ENCODE peak calls at places on chromosomes 5 and 9, in five cellular contexts. N, P, G, T and J are unnamed samples. For H3K4me1, the result is how much of the 10 kb centered on the place peaks cover.

GRCh38 chr5:94254214-94254613 is 364.2 kb downstream of the KIAA0825 start:
- DNase-seq in P (no peak), N (no peak), T (no peak), G (no peak), J (no peak)

GRCh38 chr9:19036611-19037010 is 3.6 kb upstream of the SAXO1 start:
- DNase-seq in P (no peak), T (no peak), G (no peak), N (no peak), J (no peak)

GRCh38 chr9:70412678-70413426 is 1.6 kb downstream of the KLF9 start:
- DNase-seq in T (peak), G (peak), P (peak), N (peak), J (peak)

GRCh38 chr5:171494452-171495121 is 75.1 kb downstream of the FGF18 start:
- DNase-seq in N (no peak), G (peak), T (peak), P (peak), J (no peak)

GRCh38 chr9:5787759-5788329 is 45.1 kb downstream of the ERMP1 start:
- DNase-seq in P (no peak), T (no peak), G (no peak), N (no peak), J (no peak)

GRCh38 chr9:31745886-31746285 is 638.6 kb upstream of the ACO1 start:
- DNase-seq in T (no peak), G (no peak), P (no peak), N (no peak), J (no peak)

GRCh38 chr9:96122756-96123155 is 179.2 kb downstream of the HSD17B3 start:
- DNase-seq in N (no peak), P (peak), T (no peak), G (no peak), J (no peak)

GRCh38 chr5:178264044-178264443 is 31.4 kb upstream of the PHYKPL start:
- DNase-seq in N (no peak), T (no peak), G (no peak), P (no peak), J (no peak)

GRCh38 chr5:18745591-18745987 is 1111.3 kb downstream of the TAF11L14 start:
- DNase-seq in P (no peak), T (no peak), N (no peak), G (peak), J (no peak)

GRCh38 chr9:92747459-92748232 is 17.0 kb downstream of the BICD2 start:
- DNase-seq in N (no peak), T (peak), P (peak), G (no peak), J (no peak)

GRCh38 chr9:112380771-112381181 is 868 bp downstream of the HSDL2 start:
- DNase-seq in T (no peak), P (peak), N (peak), G (no peak), J (no peak)

GRCh38 chr9:93574900-93575705 is 1.3 kb upstream of the PHF2 start:
- DNase-seq in N (no peak), T (peak), P (no peak), G (no peak), J (no peak)

GRCh38 chr5:81850932-81851331 is 100.0 kb upstream of the SSBP2 start:
- DNase-seq in G (no peak), T (no peak), N (no peak), P (no peak), J (no peak)

GRCh38 chr5:28926422-28926821 is 1888.0 kb upstream of the CDH9 start:
- DNase-seq in T (no peak), P (no peak), G (no peak), N (no peak), J (no peak)

GRCh38 chr9:127489471-127490115 is 38.3 kb downstream of the LRSAM1 start:
- DNase-seq in G (no peak), T (no peak), N (no peak), P (no peak), J (no peak)

GRCh38 chr9:136543280-136543679 is 2.6 kb downstream of the NOTCH1 start:
- DNase-seq in N (no peak), T (no peak), P (no peak), G (no peak), J (no peak)

GRCh38 chr5:127029513-127030258 is 672 bp downstream of the MARCHF3 start:
- DNase-seq in N (peak), G (peak), P (peak), T (peak), J (peak)

GRCh38 chr5:8879248-8879647 is 666.6 kb downstream of the SEMA5A start:
- DNase-seq in P (no peak), G (no peak), T (no peak), N (no peak), J (no peak)

GRCh38 chr5:30581198-30581925 is 612.1 kb upstream of the CDH6 start:
- DNase-seq in N (no peak), P (peak), T (no peak), G (no peak), J (no peak)

GRCh38 chr9:93143830-93144530 is 9.9 kb upstream of the NINJ1 start:
- DNase-seq in G (no peak), N (peak), T (no peak), P (no peak), J (peak)

GRCh38 chr5:148615644-148616283 is 38.6 kb downstream of the HTR4 start:
- DNase-seq in N (no peak), G (no peak), T (no peak), P (peak), J (no peak)

GRCh38 chr5:177428574-177429217 is 2.2 kb downstream of the GRK6 start:
- DNase-seq in T (no peak), P (no peak), N (no peak), G (no peak), J (no peak)

GRCh38 chr9:25350011-25350410 is 328.2 kb downstream of the TUSC1 start:
- DNase-seq in P (no peak), G (no peak), N (no peak), T (no peak), J (no peak)

GRCh38 chr9:130912932-130913598 is 16.5 kb upstream of the QRFP start:
- DNase-seq in G (no peak), T (no peak), N (no peak), P (peak), J (no peak)

GRCh38 chr5:6379246-6379645 is 899 bp upstream of the MED10 start:
- DNase-seq in P (no peak), N (no peak), T (no peak), G (no peak), J (no peak)

GRCh38 chr9:27117489-27118135 is 8.6 kb downstream of the TEK start:
- DNase-seq in T (peak), G (peak), P (peak), N (no peak), J (no peak)

GRCh38 chr5:65101706-65102105 is 333.0 kb downstream of the CWC27 start:
- DNase-seq in N (no peak), P (no peak), T (no peak), G (no peak), J (no peak)

GRCh38 chr5:61167382-61167781 is 5.1 kb upstream of the SMIM15 start:
- DNase-seq in G (no peak), P (peak), T (no peak), N (no peak), J (no peak)

GRCh38 chr9:29830815-29831214 is 2257.5 kb upstream of the C9orf72 start:
- DNase-seq in P (peak), G (no peak), T (no peak), N (no peak), J (no peak)

GRCh38 chr9:98316445-98317133 is 61.1 kb upstream of the TBC1D2 start:
- DNase-seq in P (no peak), G (no peak), N (no peak), T (no peak), J (no peak)

GRCh38 chr9:115966660-115967059 is 186.9 kb upstream of the PAPPA start:
- DNase-seq in N (no peak), P (no peak), T (no peak), G (no peak), J (no peak)

GRCh38 chr5:60295423-60295822 is 401.9 kb upstream of the PDE4D start:
- DNase-seq in P (peak), N (no peak), G (no peak), T (no peak), J (no peak)

GRCh38 chr5:45796959-45797553 is 100.9 kb upstream of the HCN1 start:
- DNase-seq in T (no peak), P (no peak), G (no peak), N (no peak), J (no peak)

GRCh38 chr5:72355706-72356299 is 35.6 kb downstream of the PTCD2 start:
- DNase-seq in P (peak), G (no peak), N (no peak), T (no peak), J (no peak)

GRCh38 chr5:98510111-98510510 is 263.4 kb upstream of the RGMB start:
- DNase-seq in P (peak), T (no peak), N (no peak), G (no peak), J (no peak)

GRCh38 chr9:107983191-107983603 is 493.6 kb upstream of the KLF4 start:
- DNase-seq in G (no peak), P (peak), T (no peak), N (no peak), J (no peak)

GRCh38 chr9:126412945-126413344 is 86.3 kb downstream of the MVB12B start:
- DNase-seq in N (no peak), P (no peak), T (no peak), G (no peak), J (no peak)

GRCh38 chr9:126413470-126414051 is 86.9 kb downstream of the MVB12B start:
- DNase-seq in G (no peak), N (no peak), T (no peak), P (no peak), J (no peak)

GRCh38 chr9:126410229-126410628 is 83.6 kb downstream of the MVB12B start:
- DNase-seq in P (no peak), N (no peak), G (no peak), T (no peak), J (no peak)

GRCh38 chr9:126411225-126411947 is 84.8 kb downstream of the MVB12B start:
- DNase-seq in T (no peak), G (no peak), P (peak), N (peak), J (peak)

DNA sequence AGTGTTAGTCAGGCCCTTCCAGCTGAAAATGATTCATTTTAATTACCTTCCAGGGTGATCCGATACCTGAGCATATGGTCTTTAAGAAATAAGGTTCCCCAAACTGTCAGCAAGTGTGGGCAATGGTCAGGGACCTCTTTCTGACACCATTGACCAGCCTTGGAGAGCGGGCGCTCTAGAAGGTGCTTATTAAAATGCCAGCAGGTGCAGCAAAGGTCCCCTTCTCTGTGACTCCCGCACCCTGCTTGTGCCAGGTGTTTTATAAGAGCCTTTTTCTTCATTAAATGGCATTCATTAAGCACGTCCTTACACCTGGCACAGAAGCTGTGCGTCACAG is 85.3 kb downstream of the MVB12B start:
- DNase-seq in G (no peak), T (no peak), P (no peak), N (no peak), J (no peak)
- H3K4me1 ChIP-seq in G (under half), T (under half), P (under half), N (under half), J (under half)

GRCh38 chr5:159156426-159156835 is 52.9 kb downstream of the RNF145 start:
- DNase-seq in T (no peak), N (no peak), G (no peak), P (no peak), J (no peak)

GRCh38 chr5:159161361-159162214 is 47.8 kb downstream of the RNF145 start:
- DNase-seq in G (no peak), P (peak), T (no peak), N (no peak), J (no peak)

GRCh38 chr5:159156839-159157238 is 52.5 kb downstream of the RNF145 start:
- DNase-seq in N (peak), P (peak), T (no peak), G (no peak), J (peak)

GRCh38 chr5:159157552-159157951 is 51.8 kb downstream of the RNF145 start:
- DNase-seq in T (no peak), G (no peak), N (no peak), P (no peak), J (no peak)

DNA sequence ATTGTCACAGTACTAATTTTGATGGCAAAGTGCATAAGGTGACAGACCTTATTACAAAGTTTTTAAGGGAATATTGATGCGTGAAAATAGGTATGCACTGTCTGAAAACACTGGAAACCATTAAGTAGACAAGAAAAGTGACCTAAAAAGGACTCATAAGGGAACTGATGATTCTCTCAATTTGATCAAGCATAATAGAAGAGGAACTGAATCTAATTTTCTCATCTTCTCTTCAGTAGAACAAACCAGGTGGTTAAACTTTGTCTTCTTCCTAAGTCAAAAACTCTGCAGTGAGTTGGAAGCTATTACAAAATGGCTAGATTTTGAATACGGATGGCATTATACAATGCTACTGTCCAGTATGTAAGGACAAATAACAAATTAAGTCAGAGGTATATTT is 53.4 kb downstream of the RNF145 start:
- DNase-seq in T (no peak), N (no peak), G (no peak), P (no peak), J (no peak)
- H3K4me3 ChIP-seq in T (no peak), N (no peak), G (no peak), P (no peak), J (no peak)

DNA sequence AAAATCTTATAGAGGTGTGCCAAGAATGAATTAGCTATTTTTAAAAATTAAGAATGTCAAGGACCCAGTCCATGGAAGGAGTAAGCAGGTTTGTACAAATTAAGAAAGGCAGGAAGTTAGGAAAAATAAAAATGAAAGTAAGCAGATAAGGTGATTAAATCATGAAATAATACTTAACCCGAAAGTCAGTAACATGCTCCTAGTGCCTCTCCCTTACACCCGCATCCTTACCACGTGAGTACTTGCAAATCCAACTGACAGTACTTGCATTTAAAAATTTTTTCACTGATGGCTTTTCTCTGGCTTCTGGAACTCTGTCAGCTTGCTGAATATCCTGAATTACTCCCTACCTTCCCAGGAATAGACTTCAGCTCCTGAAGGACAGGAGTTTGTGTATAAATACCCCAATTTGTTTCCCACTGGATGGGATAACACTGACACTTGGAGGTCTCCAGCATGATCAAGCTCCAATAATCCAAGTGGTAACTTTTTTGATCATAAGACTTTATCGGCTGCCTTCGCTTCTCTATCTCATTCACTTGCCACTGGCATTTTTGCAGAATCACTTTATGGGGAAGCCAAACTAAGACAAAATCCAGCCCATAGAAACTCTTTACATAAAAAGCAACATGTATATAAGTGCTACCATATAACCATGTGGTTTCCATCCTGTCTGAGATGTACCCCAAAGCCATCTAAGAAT is 41.6 kb upstream of the RICTOR start:
- DNase-seq in T (no peak), P (no peak), N (no peak), G (no peak), J (no peak)
- H3K4me1 ChIP-seq in T (under half), P (under half), N (under half), G (under half), J (under half)

GRCh38 chr9:111068816-111069215 is 30.5 kb upstream of the LPAR1 start:
- DNase-seq in G (no peak), N (no peak), T (no peak), P (no peak), J (no peak)

GRCh38 chr9:111066427-111066826 is 28.2 kb upstream of the LPAR1 start:
- DNase-seq in N (no peak), T (no peak), G (no peak), P (no peak), J (no peak)

GRCh38 chr9:111067472-111067871 is 29.2 kb upstream of the LPAR1 start:
- DNase-seq in T (no peak), N (no peak), G (no peak), P (no peak), J (no peak)

GRCh38 chr9:111064160-111064733 is 26.0 kb upstream of the LPAR1 start:
- DNase-seq in G (no peak), N (no peak), T (no peak), P (no peak), J (no peak)

DNA sequence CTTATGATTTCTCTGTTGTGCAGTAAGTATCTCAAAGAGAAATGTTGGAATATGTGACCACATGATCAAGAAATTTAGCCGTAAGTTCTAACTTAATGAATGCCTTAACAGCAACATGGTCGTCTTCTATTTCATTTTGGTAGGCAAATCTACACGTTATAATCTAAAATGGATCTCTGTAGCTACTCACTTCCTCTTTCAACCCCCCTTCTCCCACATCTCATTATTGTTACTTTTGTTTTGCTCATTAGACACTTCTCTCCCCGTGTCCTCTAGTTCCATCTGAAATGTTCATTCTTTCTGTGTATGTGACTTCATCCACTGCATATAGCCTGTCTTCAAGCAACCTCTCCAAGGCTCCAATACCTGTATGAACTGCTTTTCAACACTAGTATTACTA is 27.1 kb upstream of the LPAR1 start:
- DNase-seq in T (no peak), P (no peak), G (no peak), N (no peak), J (no peak)
- H3K4me3 ChIP-seq in T (no peak), P (no peak), G (no peak), N (no peak), J (no peak)

DNA sequence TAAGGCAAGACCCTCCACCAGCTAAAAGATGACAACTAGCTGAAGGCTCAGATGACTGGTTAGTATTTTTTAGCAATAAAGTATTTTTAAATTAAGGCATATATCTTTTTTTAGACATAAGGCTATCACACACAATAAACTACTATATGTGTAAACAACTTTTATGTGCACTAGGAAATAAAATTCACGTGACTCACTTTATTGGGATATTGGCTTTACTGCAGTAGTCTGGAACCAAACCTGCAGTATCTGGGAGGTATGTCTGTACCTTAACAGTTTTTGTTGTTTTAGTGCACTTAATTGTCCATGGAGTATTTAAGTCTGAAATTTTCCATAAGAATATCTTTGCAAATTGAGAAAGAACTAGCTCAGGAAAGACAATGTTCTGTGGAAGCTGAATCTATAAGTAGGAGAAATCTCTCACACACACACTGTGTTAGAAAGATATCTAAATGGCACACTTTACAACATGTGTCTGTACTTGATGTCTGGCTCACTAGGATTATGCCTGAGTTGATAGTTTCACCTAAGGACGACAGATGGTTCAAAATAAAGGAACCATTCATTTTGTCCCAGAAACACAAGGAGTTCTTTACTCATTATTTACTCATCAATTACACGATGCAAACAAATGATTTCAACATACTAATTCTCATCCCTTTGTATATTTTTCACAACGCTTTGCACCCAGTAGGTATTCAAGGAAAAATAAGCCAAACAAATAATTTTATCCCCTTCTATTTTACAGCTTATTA is 4.6 kb downstream of the RAPGEF6 start:
- DNase-seq in N (no peak), G (no peak), T (no peak), P (no peak), J (no peak)
- H3K4me1 ChIP-seq in N (half or more), G (under half), T (under half), P (under half), J (half or more)

DNA sequence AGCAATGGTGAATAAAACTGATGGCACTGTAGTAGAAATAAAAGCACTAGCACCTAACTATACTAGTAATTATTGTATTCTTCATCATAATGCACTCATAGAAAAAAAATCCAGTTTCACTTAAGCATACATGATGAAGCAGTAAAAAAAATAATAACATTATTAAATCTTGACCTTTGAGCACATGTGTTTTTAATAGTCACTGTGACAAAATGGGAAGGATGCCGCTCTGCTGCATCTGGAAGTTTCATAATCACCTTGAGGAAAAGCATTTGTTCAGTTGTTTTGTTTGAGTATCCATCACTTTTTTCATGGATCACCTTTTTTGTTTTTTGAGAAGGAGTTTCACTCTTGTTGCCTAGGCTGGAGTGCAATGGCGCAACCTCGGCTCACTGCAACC is 13.2 kb downstream of the OR2K2 start:
- DNase-seq in T (no peak), P (no peak), G (no peak), N (no peak), J (no peak)
- H3K4me3 ChIP-seq in T (no peak), P (no peak), G (no peak), N (no peak), J (no peak)